ENCODE peak calls at places on chromosomes 13 and 19, in six cellular contexts. W, G, S, N, P and T are unnamed samples.

GRCh38 chr19:30648321-30648720 is 276.1 kb downstream of the ZNF536 start:
- DNase-seq in G (peak), W (no peak), S (peak), P (no peak), N (no peak), T (no peak)

GRCh38 chr13:43666403-43666802 is 120.4 kb downstream of the ENOX1 start:
- DNase-seq in S (no peak), G (no peak), N (no peak), W (no peak), P (no peak), T (no peak)

GRCh38 chr13:44487989-44488388 is 88.1 kb downstream of the TSC22D1 start:
- DNase-seq in P (no peak), N (no peak), G (no peak), S (no peak), W (no peak), T (no peak)

GRCh38 chr19:57075801-57076492 is 43.8 kb upstream of the USP29 start:
- DNase-seq in W (no peak), G (no peak), P (no peak), N (no peak), S (no peak), T (no peak)

GRCh38 chr13:39148513-39148961 is 110.3 kb downstream of the NHLRC3 start:
- DNase-seq in P (no peak), W (no peak), N (no peak), G (no peak), S (no peak), T (no peak)

GRCh38 chr13:71290963-71291937 is 575.8 kb downstream of the DACH1 start:
- DNase-seq in S (no peak), N (peak), W (no peak), P (peak), G (peak), T (no peak)

GRCh38 chr13:79678100-79678499 is 197.1 kb downstream of the NDFIP2 start:
- DNase-seq in S (no peak), N (no peak), W (no peak), G (peak), P (no peak), T (no peak)

GRCh38 chr13:39452834-39453233 is 150.2 kb downstream of the LHFPL6 start:
- DNase-seq in N (no peak), S (no peak), W (no peak), G (no peak), P (no peak), T (no peak)

GRCh38 chr13:76600086-76600485 is 286.1 kb downstream of the KCTD12 start:
- DNase-seq in W (no peak), S (no peak), P (peak), N (no peak), G (no peak), T (no peak)

GRCh38 chr13:85277753-85278152 is 521.5 kb downstream of the SLITRK6 start:
- DNase-seq in S (no peak), G (peak), N (no peak), W (no peak), P (no peak), T (no peak)

GRCh38 chr13:20174656-20175405 is 14.0 kb upstream of the GJA3 start:
- DNase-seq in N (peak), S (peak), P (peak), W (peak), G (peak), T (peak)

GRCh38 chr19:49680473-49681351 is 3.6 kb downstream of the PRMT1 start:
- DNase-seq in S (peak), N (peak), G (peak), W (peak), P (peak), T (peak)

GRCh38 chr19:47446534-47447469 is 24.9 kb downstream of the SLC8A2 start:
- DNase-seq in W (peak), N (no peak), P (peak), S (no peak), G (no peak), T (no peak)

GRCh38 chr19:17454579-17454978 is 6.1 kb upstream of the TMEM221 start:
- DNase-seq in G (no peak), P (no peak), N (no peak), W (no peak), S (no peak), T (no peak)

GRCh38 chr13:28349901-28350654 is 144.8 kb downstream of the FLT1 start:
- DNase-seq in G (no peak), W (no peak), N (peak), S (no peak), P (no peak), T (no peak)

GRCh38 chr13:29908411-29908810 is 58.0 kb upstream of the UBL3 start:
- DNase-seq in P (no peak), N (peak), G (peak), S (peak), W (no peak), T (no peak)

GRCh38 chr19:18304496-18305312 is 18.2 kb downstream of the LSM4 start:
- DNase-seq in P (peak), W (no peak), N (peak), G (peak), S (peak), T (peak)

GRCh38 chr13:31891472-31891871 is 140.1 kb upstream of the FRY start:
- DNase-seq in G (no peak), N (no peak), S (no peak), W (no peak), P (no peak), T (no peak)

GRCh38 chr19:7552781-7553180 is 17.3 kb downstream of the PNPLA6 start:
- DNase-seq in W (no peak), G (no peak), P (no peak), S (no peak), N (no peak), T (peak)

GRCh38 chr19:40578442-40578908 is 1.8 kb downstream of the SHKBP1 start:
- DNase-seq in S (no peak), P (no peak), G (peak), N (no peak), W (no peak), T (no peak)

GRCh38 chr13:66992183-66992582 is 238.0 kb downstream of the PCDH9 start:
- DNase-seq in G (peak), W (no peak), S (no peak), N (no peak), P (no peak), T (no peak)

GRCh38 chr19:35153701-35154534 is 617 bp upstream of the FXYD5 start:
- DNase-seq in N (no peak), G (no peak), P (no peak), W (no peak), S (no peak), T (peak)

GRCh38 chr13:97953376-97953970 is at the start of gene IPO5:
- DNase-seq in W (no peak), G (peak), N (no peak), S (peak), P (no peak), T (no peak)

GRCh38 chr19:32497386-32497785 is 83.6 kb upstream of the PDCD5 start:
- DNase-seq in S (no peak), W (no peak), N (no peak), P (no peak), G (no peak), T (no peak)

GRCh38 chr13:113949546-113949945 is 24.3 kb downstream of the C13orf46 start:
- DNase-seq in G (no peak), P (no peak), N (peak), S (no peak), W (no peak), T (no peak)

GRCh38 chr19:44746946-44747738 is 1.4 kb upstream of the BCL3 start:
- DNase-seq in S (peak), W (peak), N (peak), P (peak), G (peak), T (peak)

GRCh38 chr19:42324655-42325307 is 654 bp upstream of the MEGF8 start:
- DNase-seq in P (no peak), G (no peak), W (no peak), S (no peak), N (no peak), T (no peak)

GRCh38 chr19:53374743-53375142 is 9.2 kb downstream of the ZNF525 start:
- DNase-seq in G (no peak), W (no peak), N (no peak), S (no peak), P (no peak), T (no peak)

GRCh38 chr19:1489463-1489971 is 633 bp downstream of the PCSK4 start:
- DNase-seq in W (no peak), N (no peak), G (no peak), S (no peak), P (no peak), T (no peak)

GRCh38 chr19:1490311-1491113 is at the start of gene PCSK4:
- DNase-seq in N (peak), P (peak), S (peak), G (peak), W (peak), T (peak)

GRCh38 chr19:1488282-1488601 is 1.9 kb downstream of the PCSK4 start:
- DNase-seq in S (no peak), N (no peak), G (no peak), W (no peak), P (no peak), T (no peak)

GRCh38 chr19:1491114-1491848 is at the start of gene REEP6:
- DNase-seq in P (no peak), G (no peak), N (no peak), W (no peak), S (no peak), T (no peak)

GRCh38 chr19:1490020-1490310 is 185 bp downstream of the PCSK4 start:
- DNase-seq in N (no peak), P (no peak), G (no peak), S (no peak), W (no peak), T (no peak)
- TF ChIP-seq POLR2A in N (no peak), P (no peak), G (no peak), S (no peak), W (no peak), T (no peak)

GRCh38 chr19:12788682-12789097 is 2.6 kb upstream of the JUNB start:
- DNase-seq in G (peak), P (peak), W (no peak), S (peak), N (peak), T (no peak)

GRCh38 chr19:12789904-12790619 is 1.2 kb upstream of the JUNB start:
- DNase-seq in S (peak), P (peak), G (peak), N (peak), W (peak), T (peak)

GRCh38 chr19:12788025-12788681 is 3.1 kb upstream of the JUNB start:
- DNase-seq in P (peak), S (no peak), G (no peak), N (no peak), W (no peak), T (no peak)

GRCh38 chr19:12790628-12791344 is 500 bp upstream of the JUNB start:
- DNase-seq in G (no peak), P (peak), N (no peak), S (no peak), W (no peak), T (no peak)

GRCh38 chr19:12789098-12789903 is 2.0 kb upstream of the JUNB start:
- DNase-seq in N (no peak), P (peak), W (no peak), S (no peak), G (peak), T (no peak)
- TF ChIP-seq POLR2A in N (no peak), P (peak), W (no peak), S (no peak), G (no peak), T (no peak)

DNA sequence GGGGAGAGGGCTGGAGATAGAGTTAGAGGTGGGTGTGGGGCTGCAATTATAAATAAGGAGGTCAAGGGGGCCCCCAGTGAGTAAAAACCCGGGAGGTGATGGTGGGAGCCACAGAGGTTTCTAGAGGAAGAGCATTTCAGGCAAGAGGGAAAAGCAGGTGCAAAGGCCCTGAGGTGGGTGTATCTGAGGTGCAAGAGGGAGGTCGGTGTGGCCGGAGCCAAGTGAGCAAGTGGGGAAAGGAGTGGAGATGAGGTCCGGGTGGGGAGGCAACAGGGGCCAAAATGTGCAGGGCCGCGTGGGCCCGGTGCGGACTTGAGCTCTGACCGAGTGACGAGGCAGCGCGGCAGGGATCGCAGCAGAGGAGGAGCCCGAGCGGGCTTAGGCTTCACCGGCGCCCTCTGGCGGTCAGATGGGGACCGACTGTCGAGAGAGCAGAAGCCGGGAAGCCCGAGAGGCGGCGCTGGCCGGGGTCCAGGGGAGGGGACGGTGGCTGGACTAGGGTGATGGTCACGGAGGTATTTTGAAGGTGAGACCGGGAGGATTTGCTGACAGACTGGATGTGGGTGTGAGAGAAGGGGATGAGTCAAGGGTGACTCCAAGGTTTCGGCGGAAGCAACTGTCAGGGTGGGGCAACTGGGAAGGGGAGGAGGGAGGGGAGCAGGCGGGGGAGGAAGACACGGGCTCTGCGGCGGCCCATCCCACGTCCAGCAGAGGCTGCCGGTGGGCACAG is 17.7 kb upstream of the SPACA4 start:
- DNase-seq in N (peak), W (peak), P (peak), S (peak), G (peak), T (peak)
- TF ChIP-seq POLR2A in N (no peak), W (no peak), P (no peak), S (no peak), G (no peak), T (no peak)

GRCh38 chr19:36215276-36216171 is 618 bp downstream of the ZNF146 start:
- DNase-seq in N (no peak), P (no peak), G (peak), S (no peak), W (no peak), T (no peak)
- TF ChIP-seq POLR2A in N (no peak), P (no peak), G (peak), S (no peak), W (no peak), T (no peak)